ENCODE peak calls at places on chromosomes 7 and 10, in seven cellular contexts. M, C, W, A, J, G and X are unnamed samples.

GRCh38 chr7:148856891-148857290 is 27.2 kb downstream of the EZH2 start:
- DNase-seq in J (no peak), G (no peak), C (no peak), A (no peak), M (no peak), W (no peak), X (no peak)

GRCh38 chr10:42962902-42963231 is 114.0 kb upstream of the RET start:
- DNase-seq in W (no peak), G (no peak), C (peak; percentile 14), M (no peak), A (no peak), J (no peak), X (no peak)

GRCh38 chr10:33556581-33556980 is 222.1 kb upstream of the NRP1 start:
- DNase-seq in C (no peak), M (no peak), J (no peak), W (no peak), A (no peak), G (no peak), X (no peak)

GRCh38 chr10:2214035-2214434 is 476.7 kb upstream of the ADARB2 start:
- DNase-seq in J (no peak), C (no peak), W (peak; percentile 10), M (no peak), G (no peak), A (no peak), X (peak; percentile 97)

GRCh38 chr7:149077594-149077993 is 12.9 kb downstream of the ZNF786 start:
- DNase-seq in C (no peak), A (no peak), M (no peak), W (no peak), J (no peak), G (no peak), X (no peak)

GRCh38 chr10:8172604-8173003 is 118.1 kb downstream of the GATA3 start:
- DNase-seq in A (no peak), C (no peak), M (no peak), J (no peak), G (no peak), W (no peak), X (no peak)

GRCh38 chr10:57955076-57955475 is 312.6 kb downstream of the IPMK start:
- DNase-seq in G (no peak), W (no peak), M (no peak), C (no peak), J (no peak), A (no peak), X (no peak)

GRCh38 chr7:155652156-155653124 is 8.0 kb downstream of the RBM33 start:
- DNase-seq in J (no peak), M (no peak), W (peak; percentile 46), G (no peak), A (peak; percentile 61), C (no peak), X (peak; percentile 93)

GRCh38 chr7:1479287-1479686 is 20.0 kb upstream of the MICALL2 start:
- DNase-seq in W (no peak), M (no peak), C (no peak), J (no peak), G (no peak), A (no peak), X (no peak)

GRCh38 chr7:33982425-33982786 is 77.1 kb downstream of the BMPER start:
- DNase-seq in W (peak; percentile 50), M (no peak), J (no peak), G (peak; percentile 33), A (peak; percentile 41), C (no peak), X (peak; percentile 52)
- TF ChIP-seq CTCF in W (peak; percentile 63), M (no peak), J (no peak), G (peak; percentile 64), A (peak; percentile 38), C (no peak), X (peak; percentile 53)

GRCh38 chr7:16398211-16399017 is 22.9 kb downstream of the CRPPA start:
- DNase-seq in C (no peak), M (no peak), G (no peak), J (no peak), A (peak; percentile 3), W (no peak), X (no peak)
- H3K36me3 ChIP-seq in C (peaks cover 6% of the 10 kb centered on the region), M (no peaks in the 10 kb centered on the region), G (peaks cover 3% of the 10 kb centered on the region), J (no peaks in the 10 kb centered on the region), A (no peaks in the 10 kb centered on the region), W (peaks cover 4% of the 10 kb centered on the region), X (no peaks in the 10 kb centered on the region)

GRCh38 chr10:52674474-52674873 is 98.1 kb downstream of the MBL2 start:
- DNase-seq in W (peak; percentile 74), A (peak; percentile 36), M (no peak), G (no peak), J (no peak), C (no peak), X (peak; percentile 74)

GRCh38 chr10:52678611-52679010 is 94.0 kb downstream of the MBL2 start:
- DNase-seq in A (no peak), W (no peak), M (no peak), G (no peak), C (no peak), J (no peak), X (no peak)

GRCh38 chr10:52679117-52679516 is 93.5 kb downstream of the MBL2 start:
- DNase-seq in A (no peak), G (no peak), C (no peak), M (no peak), J (no peak), W (no peak), X (no peak)

GRCh38 chr10:52673468-52673867 is 99.1 kb downstream of the MBL2 start:
- DNase-seq in J (no peak), A (no peak), G (no peak), M (no peak), C (no peak), W (no peak), X (no peak)

GRCh38 chr10:52677087-52677486 is 95.5 kb downstream of the MBL2 start:
- DNase-seq in M (no peak), W (peak; percentile 36), C (no peak), G (no peak), J (no peak), A (peak; percentile 54), X (no peak)
- H3K4me3 ChIP-seq in M (no peak overlapping the region), W (no peak overlapping the region), C (no peak overlapping the region), G (no peak overlapping the region), J (no peak overlapping the region), A (no peak overlapping the region), X (no peak overlapping the region)

DNA sequence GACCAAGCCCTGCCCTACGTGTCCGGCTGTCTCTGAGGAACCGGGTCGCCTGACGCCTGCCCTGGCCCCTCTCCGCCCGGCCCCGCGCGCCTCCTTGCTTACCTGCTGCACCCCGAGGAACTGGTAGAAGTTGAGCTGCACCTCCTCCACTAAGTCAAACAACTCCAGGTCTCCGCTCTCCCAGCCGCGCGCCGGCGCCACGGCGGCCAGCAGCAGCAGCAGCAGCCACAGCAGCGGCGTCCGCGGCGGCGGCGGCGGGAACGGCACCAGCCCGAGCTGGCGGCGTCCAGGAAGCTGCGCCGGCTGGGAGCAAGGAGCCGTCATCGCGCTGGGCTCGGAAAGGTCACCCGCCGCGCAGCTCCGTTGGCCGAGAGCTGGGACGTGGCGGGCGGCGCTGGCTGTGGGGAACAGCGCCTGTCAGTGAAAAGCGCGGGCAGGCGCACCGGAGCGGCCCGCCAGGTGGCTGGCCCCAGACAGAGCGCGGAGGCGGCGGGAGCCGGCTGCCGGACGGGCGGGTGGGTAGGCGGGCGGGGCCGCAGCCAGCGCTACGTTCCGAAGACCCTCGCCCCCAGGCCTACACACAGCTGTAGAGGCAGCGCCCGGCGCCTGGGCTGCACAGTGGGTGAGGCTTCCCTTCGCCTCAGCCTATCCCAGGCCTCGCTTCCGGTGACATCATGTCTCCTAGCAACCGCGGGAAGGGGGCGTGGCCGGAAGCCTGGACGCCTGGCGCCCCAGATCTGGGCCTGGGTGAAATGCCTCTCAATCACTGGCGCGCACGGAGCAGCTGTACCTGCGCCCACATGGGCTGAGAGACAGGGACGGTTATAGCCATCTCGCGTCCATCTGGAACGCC is at the start of gene DNAJC1:
- DNase-seq in M (peak; percentile 81), C (peak; percentile 99), G (peak; percentile 87), A (peak; percentile 95), J (peak; percentile 97), W (peak; percentile 95), X (peak; percentile 82)
- TF ChIP-seq CTCF in M (no peak), C (peak; percentile 34), G (no peak), A (no peak), J (no peak), W (no peak), X (no peak)

GRCh38 chr10:69168493-69168892 is 11.5 kb upstream of the SUPV3L1 start:
- DNase-seq in G (no peak), C (no peak), W (no peak), J (no peak), M (no peak), A (no peak), X (no peak)

GRCh38 chr10:69176823-69177222 is 3.2 kb upstream of the SUPV3L1 start:
- DNase-seq in G (no peak), J (no peak), W (no peak), A (no peak), M (no peak), C (no peak), X (no peak)

DNA sequence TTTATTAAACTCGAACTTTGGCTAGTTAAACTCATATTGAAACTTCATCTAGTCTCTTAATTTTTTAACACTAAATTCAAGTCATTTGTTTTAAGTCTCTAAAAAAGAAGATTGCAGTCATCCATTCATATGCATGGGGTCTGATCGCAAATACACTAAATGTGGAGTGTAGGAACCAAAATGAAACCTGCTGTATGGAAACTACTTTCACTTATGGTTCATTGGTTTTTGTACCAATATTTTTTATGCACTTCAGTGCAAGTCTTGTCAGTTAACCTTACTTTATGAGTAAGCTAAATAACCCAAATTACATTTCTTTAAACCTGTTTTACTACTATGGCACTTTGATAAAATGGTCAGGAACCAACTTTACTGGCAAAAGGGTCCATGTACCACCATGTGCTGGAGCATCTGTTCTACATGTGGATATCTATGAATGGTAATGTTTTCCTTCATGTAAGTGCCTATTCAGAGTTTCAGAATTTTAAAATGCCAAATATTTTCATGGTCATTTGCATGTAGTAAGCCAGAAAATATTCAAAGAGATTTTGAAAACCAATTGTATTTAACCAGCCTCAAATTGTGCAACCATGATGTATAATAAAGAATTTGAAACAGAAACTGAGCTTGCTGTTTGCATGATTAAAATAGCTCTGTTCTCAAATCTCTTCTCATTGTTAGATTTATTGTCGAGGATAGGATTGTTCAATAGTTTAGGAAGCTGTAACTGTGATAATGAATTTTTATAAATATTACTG is 7.6 kb upstream of the SUPV3L1 start:
- DNase-seq in J (no peak), C (no peak), M (no peak), W (no peak), G (no peak), A (no peak), X (no peak)
- H3K36me3 ChIP-seq in J (no peaks in the 10 kb centered on the region), C (peaks cover 42% of the 10 kb centered on the region), M (peaks cover 18% of the 10 kb centered on the region), W (peaks cover 33% of the 10 kb centered on the region), G (peaks cover 6% of the 10 kb centered on the region), A (peaks cover 6% of the 10 kb centered on the region), X (peaks cover 4% of the 10 kb centered on the region)